ENCODE peak calls at places on chromosomes 13 and 19, in nine cellular contexts. J is tibial artery, E is Peyer's patch, M is left ventricle myocardium inferior, R is B cell, L is hepatocyte, B is glutamatergic neuron, H is AG04449, Z is lung. X is an unnamed sample.

GRCh38 chr19:33390120-33390907 is 16.8 kb downstream of the CEBPG start:
- DNase-seq in H (no peak), B (no peak), R (peak), E (peak), Z (peak), L (no peak), M (peak), J (peak), X (peak)

GRCh38 chr19:10112895-10113591 is 1.6 kb downstream of the P2RY11 start:
- DNase-seq in H (no peak), R (peak), E (peak), L (peak), J (no peak), M (no peak), Z (no peak), B (peak), X (peak)

GRCh38 chr19:5228932-5229777 is 111.5 kb downstream of the PTPRS start:
- DNase-seq in M (no peak), B (no peak), J (no peak), R (no peak), E (no peak), Z (no peak), H (no peak), L (no peak), X (no peak)

GRCh38 chr19:13920940-13921744 is 15.1 kb downstream of the CC2D1A start:
- DNase-seq in H (no peak), L (no peak), J (no peak), R (no peak), B (no peak), Z (peak), E (no peak), M (no peak), X (no peak)

GRCh38 chr19:29372921-29373797 is 152.6 kb upstream of the VSTM2B start:
- DNase-seq in L (peak), Z (peak), H (no peak), M (no peak), J (no peak), R (no peak), E (peak), B (no peak), X (peak)

GRCh38 chr19:57903298-57904174 is 12.9 kb downstream of the ZNF417 start:
- DNase-seq in M (no peak), B (no peak), Z (no peak), E (peak), H (peak), R (no peak), L (peak), J (no peak), X (no peak)

GRCh38 chr19:16361254-16361653 is 36.6 kb downstream of the KLF2 start:
- DNase-seq in B (no peak), L (no peak), H (no peak), E (no peak), Z (no peak), R (no peak), J (peak), M (no peak), X (no peak)

GRCh38 chr19:44776402-44777096 is 1.1 kb upstream of the CBLC start:
- DNase-seq in L (peak), E (peak), Z (no peak), H (no peak), J (no peak), B (no peak), M (no peak), R (no peak), X (no peak)

GRCh38 chr19:19530889-19531288 is 2.2 kb downstream of the YJEFN3 start:
- DNase-seq in Z (no peak), B (no peak), M (no peak), H (no peak), R (no peak), L (no peak), E (no peak), J (no peak), X (no peak)

GRCh38 chr19:31280266-31281006 is 68.8 kb downstream of the TSHZ3 start:
- DNase-seq in J (no peak), Z (no peak), E (no peak), B (no peak), L (no peak), R (no peak), M (no peak), H (no peak), X (no peak)

GRCh38 chr19:51708811-51709210 is 15.0 kb downstream of the HAS1 start:
- DNase-seq in B (no peak), L (no peak), Z (no peak), R (no peak), H (no peak), E (no peak), J (no peak), M (no peak), X (no peak)

GRCh38 chr19:42129399-42130253 is 2.6 kb downstream of the POU2F2 start:
- DNase-seq in J (peak), R (peak), M (peak), Z (peak), H (no peak), E (peak), B (peak), L (no peak), X (peak)

GRCh38 chr13:43014162-43014561 is 9.2 kb upstream of the DNAJC15 start:
- DNase-seq in B (no peak), Z (no peak), E (no peak), H (no peak), R (no peak), M (no peak), J (no peak), L (no peak), X (no peak)

GRCh38 chr19:17830567-17831418 is 9.5 kb upstream of the INSL3 start:
- DNase-seq in Z (peak), R (peak), J (no peak), H (no peak), E (peak), M (no peak), L (peak), B (peak), X (peak)

GRCh38 chr13:100644328-100644727 is 30.3 kb downstream of the TMTC4 start:
- DNase-seq in M (no peak), E (no peak), Z (no peak), B (no peak), H (no peak), R (no peak), L (no peak), J (no peak), X (no peak)

GRCh38 chr19:5035105-5035761 is 66.3 kb downstream of the KDM4B start:
- DNase-seq in Z (no peak), J (no peak), B (peak), H (no peak), E (no peak), M (no peak), R (no peak), L (no peak), X (no peak)

GRCh38 chr13:28659611-28659970 is 661 bp downstream of the POMP start:
- DNase-seq in L (peak), H (no peak), J (no peak), R (peak), E (no peak), B (no peak), M (no peak), Z (no peak), X (peak)

GRCh38 chr19:2648528-2648937 is 54.0 kb downstream of the GNG7 start:
- DNase-seq in M (peak), B (peak), Z (peak), H (peak), L (peak), R (peak), J (peak), E (peak), X (peak)

GRCh38 chr19:17625043-17625442 is 63.1 kb downstream of the UNC13A start:
- DNase-seq in R (no peak), J (no peak), Z (no peak), M (no peak), E (no peak), B (no peak), L (no peak), H (no peak), X (no peak)

GRCh38 chr13:46469064-46469463 is 82.0 kb upstream of the RUBCNL start:
- DNase-seq in M (no peak), H (peak), R (no peak), Z (no peak), E (no peak), J (no peak), B (no peak), L (peak), X (no peak)

GRCh38 chr13:79227418-79227817 is 178.6 kb downstream of the RBM26 start:
- DNase-seq in L (no peak), M (no peak), Z (no peak), R (no peak), H (no peak), E (no peak), B (no peak), J (no peak), X (peak)

GRCh38 chr19:17553256-17553655 is 2.2 kb upstream of the COLGALT1 start:
- DNase-seq in J (peak), H (peak), M (peak), E (peak), B (no peak), R (no peak), L (no peak), Z (peak), X (no peak)

GRCh38 chr13:67844544-67844943 is 614.4 kb upstream of the PCDH9 start:
- DNase-seq in L (no peak), Z (no peak), H (no peak), M (no peak), E (no peak), B (no peak), R (no peak), J (no peak), X (no peak)

GRCh38 chr13:67841071-67841470 is 610.9 kb upstream of the PCDH9 start:
- DNase-seq in E (no peak), M (no peak), B (no peak), R (no peak), L (no peak), Z (no peak), J (no peak), H (no peak), X (no peak)
- TF ChIP-seq CTCF in E (no peak), M (no peak), B (no peak), R (no peak), L (no peak), Z (no peak), J (no peak), H (no peak), X (no peak)

GRCh38 chr13:52743988-52744387 is 4.4 kb upstream of the CNMD start:
- DNase-seq in R (no peak), H (no peak), J (no peak), L (no peak), Z (no peak), B (no peak), M (no peak), E (no peak), X (no peak)
- TF ChIP-seq CTCF in R (no peak), H (no peak), J (no peak), L (peak), Z (no peak), B (no peak), M (no peak), E (no peak), X (no peak)

GRCh38 chr13:76703621-76704020 is 182.6 kb downstream of the KCTD12 start:
- DNase-seq in M (no peak), R (no peak), J (no peak), Z (no peak), L (no peak), E (no peak), H (no peak), B (no peak), X (no peak)

GRCh38 chr13:76709851-76710250 is 176.4 kb downstream of the KCTD12 start:
- DNase-seq in H (no peak), L (no peak), Z (no peak), R (no peak), M (no peak), E (no peak), B (no peak), J (no peak), X (no peak)

GRCh38 chr13:76711515-76712182 is 174.6 kb downstream of the KCTD12 start:
- DNase-seq in B (no peak), R (no peak), Z (no peak), M (no peak), E (no peak), L (peak), J (peak), H (peak), X (no peak)

GRCh38 chr13:76707360-76707759 is 178.8 kb downstream of the KCTD12 start:
- DNase-seq in Z (no peak), L (no peak), B (no peak), R (no peak), H (no peak), M (no peak), E (no peak), J (no peak), X (no peak)

DNA sequence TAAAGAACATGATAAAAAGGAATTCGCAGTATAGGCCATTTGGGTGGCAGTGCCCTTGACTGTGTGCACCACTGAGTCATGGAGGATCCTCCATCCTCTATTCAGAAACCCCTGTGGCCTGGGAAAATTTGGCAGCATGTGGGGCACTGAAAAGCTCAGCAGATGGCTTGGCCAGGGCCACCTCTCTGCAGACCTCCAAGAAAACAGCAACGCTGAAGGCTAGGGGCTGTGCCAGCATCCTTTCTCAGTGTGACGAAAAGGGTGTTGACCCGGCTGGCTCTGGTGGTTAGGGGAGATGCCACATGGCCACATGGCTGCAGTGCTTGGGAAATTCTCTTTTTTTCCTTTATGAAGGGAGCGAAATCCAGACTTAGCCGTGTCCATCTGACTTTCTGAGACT is 178.1 kb downstream of the KCTD12 start:
- DNase-seq in J (no peak), B (no peak), R (no peak), M (peak), H (no peak), Z (no peak), E (no peak), L (no peak), X (no peak)
- TF ChIP-seq CTCF in J (no peak), B (no peak), R (no peak), M (no peak), H (no peak), Z (no peak), E (no peak), L (no peak), X (no peak)

DNA sequence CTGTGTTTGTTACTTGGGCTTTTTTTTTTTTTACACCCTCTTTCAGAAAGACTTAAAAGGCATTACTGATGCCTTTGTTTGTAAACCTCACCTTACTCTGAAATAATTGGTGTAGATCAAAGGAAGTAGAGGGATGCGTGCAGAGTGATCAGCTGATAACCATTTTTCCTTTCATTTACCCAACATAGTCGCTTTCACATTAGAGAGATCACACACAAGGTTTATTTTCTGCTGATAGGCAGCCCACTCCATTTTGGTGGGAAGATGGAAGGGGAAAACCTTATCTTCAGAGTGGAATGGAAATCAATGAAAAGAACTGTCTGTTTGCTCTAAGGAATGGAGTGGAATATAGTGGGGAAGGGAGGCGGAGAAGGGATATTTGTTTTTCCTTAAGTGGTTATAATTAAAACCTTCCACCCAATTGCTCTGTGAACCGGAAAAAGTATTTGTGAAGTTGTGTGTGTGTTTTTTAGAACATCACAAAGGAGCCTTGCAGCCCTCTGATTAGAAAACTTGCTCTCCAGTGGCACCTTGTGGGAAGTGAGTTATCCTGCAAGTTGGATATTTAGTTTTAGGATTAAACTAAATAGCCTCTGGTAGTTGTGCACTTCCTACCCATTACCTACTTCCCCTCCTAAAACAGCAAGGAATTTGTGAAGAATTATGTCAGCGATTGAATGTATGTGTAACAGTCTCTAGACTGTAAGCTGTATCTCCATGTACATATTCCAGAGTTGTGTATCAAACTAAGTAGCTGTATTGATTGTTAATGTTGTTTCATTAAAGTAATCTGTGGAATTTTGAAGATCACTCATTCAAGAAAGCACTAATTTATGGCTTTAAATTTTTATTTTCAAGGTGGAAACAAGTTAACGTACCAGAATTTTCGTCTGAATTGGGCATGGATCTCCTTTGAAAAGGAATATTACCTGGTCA is 76.8 kb downstream of the FREM2 start:
- DNase-seq in Z (no peak), R (no peak), E (no peak), M (no peak), H (peak), B (no peak), J (no peak), L (peak), X (peak)
- TF ChIP-seq CTCF in Z (peak), R (no peak), E (peak), M (peak), H (peak), B (peak), J (peak), L (peak), X (peak)

GRCh38 chr19:1601613-1602064 is 3.6 kb downstream of the UQCR11 start:
- DNase-seq in E (no peak), M (no peak), L (no peak), B (no peak), R (no peak), Z (no peak), J (no peak), H (no peak), X (no peak)
- TF ChIP-seq CTCF in E (peak), M (no peak), L (no peak), B (peak), R (no peak), Z (no peak), J (no peak), H (no peak), X (no peak)

GRCh38 chr13:111436446-111436845 is 116.0 kb downstream of the TEX29 start:
- DNase-seq in J (no peak), B (no peak), E (no peak), M (no peak), Z (no peak), H (no peak), R (no peak), L (no peak), X (no peak)
- TF ChIP-seq CTCF in J (no peak), B (no peak), E (no peak), M (no peak), Z (no peak), H (no peak), R (no peak), L (no peak), X (no peak)

GRCh38 chr13:26202365-26202972 is 19.6 kb downstream of the RNF6 start:
- DNase-seq in R (no peak), B (no peak), H (no peak), J (no peak), E (no peak), M (no peak), L (no peak), Z (no peak), X (no peak)
- TF ChIP-seq CTCF in R (no peak), B (no peak), H (no peak), J (no peak), E (no peak), M (no peak), L (no peak), Z (no peak), X (no peak)

GRCh38 chr13:21237081-21237480 is 60.6 kb downstream of the MRPL57 start:
- DNase-seq in Z (no peak), J (no peak), M (no peak), R (no peak), B (no peak), E (no peak), H (no peak), L (no peak), X (no peak)
- TF ChIP-seq CTCF in Z (no peak), J (no peak), M (no peak), R (no peak), B (no peak), E (no peak), H (no peak), L (no peak), X (no peak)

DNA sequence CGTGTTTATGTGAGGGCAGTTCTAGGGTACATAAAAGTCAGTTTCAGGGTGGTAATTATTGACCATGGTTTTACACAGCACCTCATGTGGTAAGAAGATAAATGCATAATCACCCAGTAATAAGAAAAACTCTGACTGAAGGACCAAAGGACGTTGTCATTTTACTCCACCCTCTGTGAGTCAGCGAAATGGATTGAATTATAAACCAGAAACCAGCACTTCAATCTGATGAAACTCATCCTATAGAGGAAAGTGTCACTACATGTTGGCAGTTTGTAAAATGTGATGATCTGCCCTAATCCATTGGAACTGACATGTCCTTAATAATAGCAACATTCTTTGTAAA is 406.8 kb downstream of the KLF5 start:
- DNase-seq in L (peak), B (no peak), J (no peak), Z (no peak), H (no peak), E (no peak), R (no peak), M (no peak), X (no peak)
- TF ChIP-seq CTCF in L (no peak), B (no peak), J (no peak), Z (no peak), H (no peak), E (peak), R (no peak), M (no peak), X (no peak)